ENCODE peak calls at places on chromosomes 4 and X, in six cellular contexts. P is activated CD4-positive, CD25-positive, alpha-beta regulatory T cell treated with anti-CD3 and anti-CD28 coated beads, Interleukin-2, amount 50 U/mL, for 16 hours; Y is GM03348; H is GM06990; A is activated T-helper 2 cell treated with anti-CD3 and anti-CD28 coated beads, Interferon-gamma antibody, Interleukin-2, Interleukin-4, amounts not matched to agents 10 μg/mL and 5 μg/mL and 100 μg/mL, durations not matched to agents 14 hours and 24 hours and 36 hours; J is Peyer's patch. B is an unnamed sample.

GRCh38 chr4:78691971-78692814 is 84.0 kb upstream of the BMP2K start:
- DNase-seq in P (no peak), Y (no peak), H (no peak), A (peak), J (no peak), B (no peak)

GRCh38 chr4:8229341-8229975 is 30.4 kb downstream of the SH3TC1 start:
- DNase-seq in P (no peak), Y (no peak), H (no peak), A (no peak), J (no peak), B (no peak)

GRCh38 chr4:2862528-2862927 is 18.9 kb downstream of the ADD1 start:
- DNase-seq in P (no peak), Y (peak), H (no peak), A (no peak), J (no peak), B (no peak)

GRCh38 chr4:53586121-53586816 is 5.0 kb downstream of the LNX1 start:
- DNase-seq in P (no peak), Y (peak), H (no peak), A (no peak), J (no peak), B (no peak)

GRCh38 chr4:2341261-2341841 is 77.1 kb downstream of the ZFYVE28 start:
- DNase-seq in P (no peak), Y (no peak), H (no peak), A (peak), J (peak), B (no peak)

GRCh38 chr4:7877131-7877530 is 62.5 kb downstream of the AFAP1 start:
- DNase-seq in P (no peak), Y (no peak), H (no peak), A (no peak), J (no peak), B (no peak)

GRCh38 chrX:69156638-69157037 is 8.6 kb downstream of the PJA1 start:
- DNase-seq in P (no peak), Y (no peak), H (no peak), A (no peak), J (no peak), B (no peak)

GRCh38 chr4:158775091-158775651 is 6.3 kb downstream of the FNIP2 start:
- DNase-seq in P (no peak), Y (peak), H (no peak), A (no peak), J (no peak), B (no peak)

GRCh38 chrX:10280061-10280460 is 123.3 kb downstream of the CLCN4 start:
- DNase-seq in P (no peak), Y (no peak), H (no peak), A (no peak), J (no peak), B (no peak)

B was measured in GM12878.